ENCODE peak calls at places on chromosomes 3 and 15, in seven cellular contexts. One of them, this sample, is unnamed.
A peak's percentile ranks its signal among the peaks of the same experiment; 100 is the strongest.

GRCh38 chr3:72018339-72018984 is 233.5 kb upstream of the PROK2 start:
- DNase-seq in A549: no peak
- DNase-seq in CD8-positive, alpha-beta memory T cell: no peak
- DNase-seq in small intestine: no peak
- DNase-seq in psoas muscle: no peak
- DNase-seq in uterus: no peak
- DNase-seq in aorta: no peak
- DNase-seq in this sample: no peak

GRCh38 chr3:56522374-56522773 is 34.6 kb upstream of the CCDC66 start:
- DNase-seq in A549: no peak
- DNase-seq in CD8-positive, alpha-beta memory T cell: no peak
- DNase-seq in small intestine: no peak
- DNase-seq in psoas muscle: no peak
- DNase-seq in uterus: no peak
- DNase-seq in aorta: no peak
- DNase-seq in this sample: no peak

GRCh38 chr3:177672252-177672911 is 475.1 kb upstream of the TBL1XR1 start:
- DNase-seq in A549: no peak
- DNase-seq in CD8-positive, alpha-beta memory T cell: no peak
- DNase-seq in small intestine: no peak
- DNase-seq in psoas muscle: no peak
- DNase-seq in uterus: no peak
- DNase-seq in aorta: no peak
- DNase-seq in this sample: no peak

GRCh38 chr15:25391971-25392733 is 46.7 kb downstream of the UBE3A start:
- DNase-seq in A549: no peak
- DNase-seq in CD8-positive, alpha-beta memory T cell: no peak
- DNase-seq in small intestine: no peak
- DNase-seq in psoas muscle: no peak
- DNase-seq in uterus: no peak
- DNase-seq in aorta: no peak
- DNase-seq in this sample: no peak

GRCh38 chr15:70376929-70377691 is 279.4 kb upstream of the TLE3 start:
- DNase-seq in A549: no peak
- DNase-seq in CD8-positive, alpha-beta memory T cell: no peak
- DNase-seq in small intestine: peak; percentile 25
- DNase-seq in psoas muscle: peak; percentile 81
- DNase-seq in uterus: peak; percentile 63
- DNase-seq in aorta: peak; percentile 63
- DNase-seq in this sample: peak; percentile 85

GRCh38 chr3:69379661-69380060 is 6.2 kb downstream of the FRMD4B start:
- DNase-seq in A549: no peak
- DNase-seq in CD8-positive, alpha-beta memory T cell: no peak
- DNase-seq in small intestine: no peak
- DNase-seq in psoas muscle: no peak
- DNase-seq in uterus: no peak
- DNase-seq in aorta: no peak
- DNase-seq in this sample: no peak

GRCh38 chr3:13581485-13582365 is 32.8 kb downstream of the FBLN2 start:
- DNase-seq in A549: no peak
- DNase-seq in CD8-positive, alpha-beta memory T cell: peak; percentile 9
- DNase-seq in small intestine: no peak
- DNase-seq in psoas muscle: peak; percentile 77
- DNase-seq in uterus: no peak
- DNase-seq in aorta: no peak
- DNase-seq in this sample: no peak

GRCh38 chr15:42131826-42132806 is 24.3 kb downstream of the PLA2G4F start:
- DNase-seq in A549: no peak
- DNase-seq in CD8-positive, alpha-beta memory T cell: no peak
- DNase-seq in small intestine: no peak
- DNase-seq in psoas muscle: no peak
- DNase-seq in uterus: no peak
- DNase-seq in aorta: no peak
- DNase-seq in this sample: no peak

GRCh38 chr15:69573815-69574472 is 121.3 kb downstream of the RPLP1 start:
- DNase-seq in A549: no peak
- DNase-seq in CD8-positive, alpha-beta memory T cell: no peak
- DNase-seq in small intestine: no peak
- DNase-seq in psoas muscle: no peak
- DNase-seq in uterus: peak; percentile 46
- DNase-seq in aorta: no peak
- DNase-seq in this sample: no peak

GRCh38 chr3:61008168-61008737 is 243.0 kb downstream of the FHIT start:
- DNase-seq in A549: no peak
- DNase-seq in CD8-positive, alpha-beta memory T cell: no peak
- DNase-seq in small intestine: no peak
- DNase-seq in psoas muscle: no peak
- DNase-seq in uterus: no peak
- DNase-seq in aorta: no peak
- DNase-seq in this sample: no peak

GRCh38 chr3:126960604-126960995 is 22.3 kb upstream of the PLXNA1 start:
- DNase-seq in A549: no peak
- DNase-seq in CD8-positive, alpha-beta memory T cell: no peak
- DNase-seq in small intestine: no peak
- DNase-seq in psoas muscle: peak; percentile 83
- DNase-seq in uterus: no peak
- DNase-seq in aorta: peak; percentile 52
- DNase-seq in this sample: peak; percentile 68

GRCh38 chr3:21544076-21544462 is 206.9 kb downstream of the ZNF385D start:
- DNase-seq in A549: no peak
- DNase-seq in CD8-positive, alpha-beta memory T cell: no peak
- DNase-seq in small intestine: no peak
- DNase-seq in psoas muscle: no peak
- DNase-seq in uterus: no peak
- DNase-seq in aorta: no peak
- DNase-seq in this sample: no peak

GRCh38 chr3:42498034-42498433 is 4.4 kb upstream of the VIPR1 start:
- DNase-seq in A549: no peak
- DNase-seq in CD8-positive, alpha-beta memory T cell: no peak
- DNase-seq in small intestine: no peak
- DNase-seq in psoas muscle: no peak
- DNase-seq in uterus: no peak
- DNase-seq in aorta: no peak
- DNase-seq in this sample: no peak

GRCh38 chr15:39598186-39598850 is 17.4 kb downstream of the THBS1 start:
- DNase-seq in A549: no peak
- DNase-seq in CD8-positive, alpha-beta memory T cell: no peak
- DNase-seq in small intestine: no peak
- DNase-seq in psoas muscle: no peak
- DNase-seq in uterus: no peak
- DNase-seq in aorta: no peak
- DNase-seq in this sample: no peak

GRCh38 chr15:74873756-74874424 is 725 bp upstream of the SCAMP2 start:
- DNase-seq in A549: peak; percentile 65
- DNase-seq in CD8-positive, alpha-beta memory T cell: no peak
- DNase-seq in small intestine: no peak
- DNase-seq in psoas muscle: no peak
- DNase-seq in uterus: peak; percentile 28
- DNase-seq in aorta: no peak
- DNase-seq in this sample: no peak

GRCh38 chr3:52742418-52743041 is 28.2 kb downstream of the NEK4 start:
- DNase-seq in A549: peak; percentile 31
- DNase-seq in CD8-positive, alpha-beta memory T cell: no peak
- DNase-seq in small intestine: peak; percentile 40
- DNase-seq in psoas muscle: no peak
- DNase-seq in uterus: no peak
- DNase-seq in aorta: no peak
- DNase-seq in this sample: no peak

GRCh38 chr3:150232992-150233451 is 175.1 kb upstream of the TSC22D2 start:
- DNase-seq in A549: no peak
- DNase-seq in CD8-positive, alpha-beta memory T cell: no peak
- DNase-seq in small intestine: no peak
- DNase-seq in psoas muscle: no peak
- DNase-seq in uterus: no peak
- DNase-seq in aorta: no peak
- DNase-seq in this sample: peak; percentile 72

GRCh38 chr15:88803241-88803919 is at the start of gene ACAN:
- DNase-seq in A549: no peak
- DNase-seq in CD8-positive, alpha-beta memory T cell: no peak
- DNase-seq in small intestine: no peak
- DNase-seq in psoas muscle: no peak
- DNase-seq in uterus: no peak
- DNase-seq in aorta: no peak
- DNase-seq in this sample: no peak

GRCh38 chr3:59575113-59576001 is 525.5 kb upstream of the CFAP20DC start:
- DNase-seq in A549: peak; percentile 58
- DNase-seq in CD8-positive, alpha-beta memory T cell: peak; percentile 78
- DNase-seq in small intestine: peak; percentile 78
- DNase-seq in psoas muscle: peak; percentile 87
- DNase-seq in uterus: peak; percentile 83
- DNase-seq in aorta: peak; percentile 86
- DNase-seq in this sample: peak; percentile 80

GRCh38 chr3:8732413-8732812 is 1.2 kb upstream of the CAV3 start:
- DNase-seq in A549: no peak
- DNase-seq in CD8-positive, alpha-beta memory T cell: no peak
- DNase-seq in small intestine: no peak
- DNase-seq in psoas muscle: no peak
- DNase-seq in uterus: no peak
- DNase-seq in aorta: no peak
- DNase-seq in this sample: no peak

GRCh38 chr3:139312959-139313358 is 30.9 kb upstream of the MRPS22 start:
- DNase-seq in A549: peak; percentile 46
- DNase-seq in CD8-positive, alpha-beta memory T cell: no peak
- DNase-seq in small intestine: peak; percentile 78
- DNase-seq in psoas muscle: no peak
- DNase-seq in uterus: no peak
- DNase-seq in aorta: no peak
- DNase-seq in this sample: no peak

GRCh38 chr3:125194061-125194848 is 18.3 kb downstream of the SLC12A8 start:
- DNase-seq in A549: no peak
- DNase-seq in CD8-positive, alpha-beta memory T cell: no peak
- DNase-seq in small intestine: no peak
- DNase-seq in psoas muscle: no peak
- DNase-seq in uterus: no peak
- DNase-seq in aorta: no peak
- DNase-seq in this sample: no peak

GRCh38 chr3:53890726-53891499 is 746 bp downstream of the SELENOK start:
- DNase-seq in A549: peak; percentile 17
- DNase-seq in CD8-positive, alpha-beta memory T cell: peak; percentile 74
- DNase-seq in small intestine: peak; percentile 81
- DNase-seq in psoas muscle: no peak
- DNase-seq in uterus: peak; percentile 21
- DNase-seq in aorta: no peak
- DNase-seq in this sample: no peak

DNA sequence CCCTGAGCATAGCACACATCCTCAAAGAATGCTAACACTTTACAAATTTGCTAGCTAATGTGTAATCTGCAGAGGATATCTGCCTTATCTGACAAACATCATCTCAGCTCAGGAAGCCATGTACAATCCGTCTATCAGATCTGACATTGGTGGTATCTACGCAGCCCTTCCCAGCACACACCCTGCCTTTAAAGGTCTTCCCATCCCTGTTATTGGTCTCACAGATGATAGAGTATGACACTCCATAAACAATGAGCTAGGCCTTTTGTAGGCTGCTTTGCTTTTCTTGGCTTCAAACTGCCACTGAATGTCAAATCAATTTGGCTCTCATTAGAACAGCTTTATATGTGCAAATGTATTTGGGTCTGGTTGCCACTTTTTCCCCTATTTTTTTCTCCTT is 80.6 kb upstream of the DPH6 start:
- DNase-seq in A549: no peak
- DNase-seq in CD8-positive, alpha-beta memory T cell: no peak
- DNase-seq in small intestine: no peak
- DNase-seq in psoas muscle: no peak
- DNase-seq in uterus: no peak
- DNase-seq in aorta: no peak
- DNase-seq in this sample: no peak
- H3K4me1 ChIP-seq in A549: no peaks in the 10 kb centered on the region
- H3K4me1 ChIP-seq in CD8-positive, alpha-beta memory T cell: no peaks in the 10 kb centered on the region
- H3K4me1 ChIP-seq in small intestine: no peaks in the 10 kb centered on the region
- H3K4me1 ChIP-seq in psoas muscle: peaks cover 5% of the 10 kb centered on the region
- H3K4me1 ChIP-seq in uterus: no peaks in the 10 kb centered on the region
- H3K4me1 ChIP-seq in aorta: peaks cover 9% of the 10 kb centered on the region
- H3K4me1 ChIP-seq in this sample: peaks cover 19% of the 10 kb centered on the region

GRCh38 chr3:112302881-112303761 is 9.1 kb upstream of the SLC9C1 start:
- DNase-seq in A549: no peak
- DNase-seq in CD8-positive, alpha-beta memory T cell: no peak
- DNase-seq in small intestine: no peak
- DNase-seq in psoas muscle: no peak
- DNase-seq in uterus: no peak
- DNase-seq in aorta: no peak
- DNase-seq in this sample: no peak
- H3K4me3 ChIP-seq in A549: no peak overlapping the region
- H3K4me3 ChIP-seq in CD8-positive, alpha-beta memory T cell: peak overlapping the region; percentile 62
- H3K4me3 ChIP-seq in small intestine: peak overlapping the region; percentile 17
- H3K4me3 ChIP-seq in psoas muscle: peak overlapping the region; percentile 63
- H3K4me3 ChIP-seq in uterus: peak overlapping the region; percentile 43
- H3K4me3 ChIP-seq in aorta: peak overlapping the region; percentile 94
- H3K4me3 ChIP-seq in this sample: peak overlapping the region; percentile 48

DNA sequence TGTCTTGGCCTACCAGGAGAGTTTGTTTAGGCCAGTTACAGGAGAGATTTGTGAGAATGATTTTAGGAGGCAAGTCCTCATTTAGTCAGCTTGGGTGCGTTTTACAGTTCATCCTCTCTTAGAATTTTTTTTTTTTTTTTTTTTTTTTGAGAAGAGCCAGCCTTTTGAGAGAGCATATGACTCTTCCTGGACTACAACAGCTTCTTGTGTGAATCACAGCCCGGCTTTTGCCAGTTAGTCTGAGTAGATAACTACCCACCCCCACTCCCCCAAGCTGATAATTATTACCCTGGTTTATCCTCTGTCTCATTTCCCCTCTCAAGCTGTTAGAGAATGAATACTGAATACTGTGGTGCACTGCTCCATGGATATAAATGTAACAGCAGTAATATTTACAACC is 7.8 kb downstream of the CHD2 start:
- DNase-seq in A549: no peak
- DNase-seq in CD8-positive, alpha-beta memory T cell: no peak
- DNase-seq in small intestine: no peak
- DNase-seq in psoas muscle: no peak
- DNase-seq in uterus: peak; percentile 83
- DNase-seq in aorta: no peak
- DNase-seq in this sample: peak; percentile 58
- H3K4me1 ChIP-seq in A549: peaks cover 74% of the 10 kb centered on the region
- H3K4me1 ChIP-seq in CD8-positive, alpha-beta memory T cell: peaks cover 76% of the 10 kb centered on the region
- H3K4me1 ChIP-seq in small intestine: peaks cover 26% of the 10 kb centered on the region
- H3K4me1 ChIP-seq in psoas muscle: peaks cover 62% of the 10 kb centered on the region
- H3K4me1 ChIP-seq in uterus: peaks cover 4% of the 10 kb centered on the region
- H3K4me1 ChIP-seq in aorta: no peaks in the 10 kb centered on the region
- H3K4me1 ChIP-seq in this sample: peaks cover 89% of the 10 kb centered on the region

GRCh38 chr3:182327196-182327681 is 466.1 kb upstream of the ATP11B start:
- DNase-seq in A549: no peak
- DNase-seq in CD8-positive, alpha-beta memory T cell: no peak
- DNase-seq in small intestine: no peak
- DNase-seq in psoas muscle: no peak
- DNase-seq in uterus: no peak
- DNase-seq in aorta: no peak
- DNase-seq in this sample: no peak
- H3K4me3 ChIP-seq in A549: no peak overlapping the region
- H3K4me3 ChIP-seq in CD8-positive, alpha-beta memory T cell: no peak overlapping the region
- H3K4me3 ChIP-seq in small intestine: no peak overlapping the region
- H3K4me3 ChIP-seq in psoas muscle: no peak overlapping the region
- H3K4me3 ChIP-seq in uterus: no peak overlapping the region
- H3K4me3 ChIP-seq in aorta: no peak overlapping the region
- H3K4me3 ChIP-seq in this sample: no peak overlapping the region